ENCODE peak calls at places on chromosomes 1 and 21, in ten cellular contexts. N is PC-9, T is left lung, Z is mucosa of descending colon, V is RWPE1, U is pancreas, J is GM13976, A is fibroblast of pulmonary artery, K is progenitor cell of endocrine pancreas, Q is uterus. F is an unnamed sample.

GRCh38 chr1:54781023-54781723 is 16.9 kb upstream of the PARS2 start:
- DNase-seq in Z (no peak), K (peak), T (no peak), Q (no peak), U (no peak), N (no peak), A (no peak), J (no peak), V (no peak), F (no peak)

GRCh38 chr1:201216395-201217085 is 25.9 kb downstream of the IGFN1 start:
- DNase-seq in J (no peak), T (peak), A (no peak), Z (no peak), N (no peak), K (no peak), V (no peak), U (no peak), Q (peak), F (peak)

GRCh38 chr21:28444567-28444966 is 548.1 kb downstream of the LTN1 start:
- DNase-seq in U (no peak), J (no peak), A (peak), K (no peak), N (no peak), V (no peak), Q (peak), Z (no peak), T (no peak), F (no peak)

GRCh38 chr1:103447471-103447870 is 78.0 kb upstream of the RNPC3 start:
- DNase-seq in K (no peak), T (no peak), Z (no peak), A (no peak), U (no peak), J (no peak), V (no peak), N (no peak), Q (no peak), F (no peak)

GRCh38 chr21:41566500-41567014 is 58.6 kb upstream of the TMPRSS2 start:
- DNase-seq in Q (no peak), T (no peak), K (no peak), N (no peak), Z (peak), A (no peak), V (no peak), J (no peak), U (no peak), F (no peak)

GRCh38 chr1:159953866-159954515 is at the start of gene SLAMF9:
- DNase-seq in Q (no peak), A (peak), J (no peak), Z (no peak), K (no peak), V (peak), U (no peak), T (no peak), N (no peak), F (no peak)

GRCh38 chr1:54551891-54552290 is 3.9 kb downstream of the ACOT11 start:
- DNase-seq in V (no peak), K (no peak), J (no peak), N (no peak), A (no peak), Q (peak), U (no peak), T (no peak), Z (no peak), F (no peak)

GRCh38 chr1:243253211-243253926 is 1.7 kb downstream of the CEP170 start:
- DNase-seq in T (no peak), K (no peak), V (no peak), Z (no peak), N (no peak), Q (no peak), A (no peak), U (no peak), J (no peak), F (no peak)

GRCh38 chr1:201084171-201084766 is 28.0 kb downstream of the CACNA1S start:
- DNase-seq in J (no peak), U (no peak), K (no peak), Q (no peak), V (no peak), A (no peak), N (no peak), T (no peak), Z (no peak), F (no peak)

GRCh38 chr1:182348916-182349747 is 42.5 kb downstream of the GLUL start:
- DNase-seq in V (no peak), N (no peak), U (no peak), A (no peak), K (no peak), Z (no peak), T (no peak), J (no peak), Q (peak), F (no peak)

GRCh38 chr1:119675349-119676343 is 27.6 kb upstream of the ZNF697 start:
- DNase-seq in Z (peak), K (peak), Q (peak), J (peak), U (peak), N (peak), V (peak), T (no peak), A (peak), F (no peak)

GRCh38 chr1:217188280-217189235 is 442.3 kb downstream of the GPATCH2 start:
- DNase-seq in Z (no peak), K (no peak), J (no peak), A (peak), N (no peak), Q (no peak), V (no peak), U (no peak), T (no peak), F (no peak)

GRCh38 chr1:226619031-226619430 is 70.5 kb downstream of the STUM start:
- DNase-seq in K (no peak), T (no peak), N (no peak), U (no peak), Z (no peak), V (no peak), Q (peak), A (no peak), J (no peak), F (no peak)

GRCh38 chr21:42460391-42461184 is 35.4 kb downstream of the RSPH1 start:
- DNase-seq in K (no peak), A (no peak), J (no peak), V (no peak), T (no peak), U (no peak), Q (no peak), N (peak), Z (peak), F (no peak)

GRCh38 chr1:88774151-88774556 is 90.1 kb downstream of the PKN2 start:
- DNase-seq in Z (peak), V (peak), A (no peak), J (no peak), T (no peak), Q (no peak), U (peak), K (no peak), N (peak), F (no peak)

GRCh38 chr1:54996359-54996868 is 2.3 kb upstream of the BSND start:
- DNase-seq in K (peak), A (peak), Z (peak), N (peak), T (peak), J (peak), V (peak), Q (peak), U (peak), F (peak)

GRCh38 chr1:205600085-205600484 is 31.7 kb downstream of the ELK4 start:
- DNase-seq in V (peak), N (no peak), A (peak), U (no peak), Z (no peak), Q (no peak), J (no peak), K (no peak), T (no peak), F (no peak)

GRCh38 chr21:20968391-20968790 is 29.8 kb upstream of the NCAM2 start:
- DNase-seq in Q (no peak), V (no peak), Z (no peak), U (no peak), K (no peak), T (no peak), A (no peak), J (no peak), N (no peak), F (no peak)

GRCh38 chr1:155010211-155010918 is 7.8 kb downstream of the ZBTB7B start:
- DNase-seq in U (no peak), Q (no peak), Z (peak), N (no peak), J (no peak), V (no peak), K (no peak), A (no peak), T (no peak), F (no peak)

GRCh38 chr1:175221548-175222175 is 29.1 kb upstream of the KIAA0040 start:
- DNase-seq in A (peak), V (peak), U (peak), T (no peak), J (no peak), K (no peak), Z (peak), N (no peak), Q (peak), F (no peak)

GRCh38 chr1:220696863-220697231 is 6.7 kb downstream of the C1orf115 start:
- DNase-seq in A (peak), Z (no peak), K (no peak), V (no peak), T (no peak), Q (no peak), U (no peak), J (no peak), N (no peak), F (no peak)

GRCh38 chr1:33743221-33743998 is 120.5 kb upstream of the HMGB4 start:
- DNase-seq in N (no peak), T (no peak), Q (no peak), U (no peak), V (no peak), K (no peak), A (no peak), Z (no peak), J (no peak), F (no peak)

GRCh38 chr1:247156787-247157232 is 15.0 kb downstream of the ZNF124 start:
- DNase-seq in T (no peak), V (no peak), U (no peak), J (no peak), K (no peak), Z (no peak), Q (no peak), A (peak), N (no peak), F (no peak)

GRCh38 chr1:147723691-147724323 is 36.6 kb downstream of the GJA5 start:
- DNase-seq in U (no peak), Z (peak), K (peak), J (no peak), T (no peak), N (peak), A (peak), Q (peak), V (peak), F (no peak)

GRCh38 chr1:195761102-195761501 is 847.1 kb downstream of the KCNT2 start:
- DNase-seq in Z (no peak), N (no peak), T (no peak), Q (no peak), K (no peak), V (no peak), U (no peak), J (no peak), A (no peak), F (no peak)

GRCh38 chr1:55610203-55610602 is 395.0 kb upstream of the USP24 start:
- DNase-seq in T (no peak), K (no peak), Q (no peak), V (no peak), J (no peak), N (no peak), U (no peak), Z (peak), A (no peak), F (no peak)

GRCh38 chr1:19045898-19046889 is 89.7 kb upstream of the IFFO2 start:
- DNase-seq in Z (no peak), V (no peak), K (no peak), T (no peak), N (no peak), J (no peak), U (peak), Q (no peak), A (no peak), F (no peak)

GRCh38 chr1:9653195-9653782 is 1.8 kb downstream of the PIK3CD start:
- DNase-seq in V (no peak), N (no peak), J (no peak), Z (no peak), Q (no peak), T (no peak), U (no peak), K (no peak), A (no peak), F (no peak)

GRCh38 chr1:88608139-88608943 is 75.7 kb upstream of the PKN2 start:
- DNase-seq in Q (no peak), V (peak), A (peak), Z (peak), K (no peak), N (peak), J (peak), T (no peak), U (no peak), F (no peak)

GRCh38 chr1:116325922-116326321 is 47.1 kb upstream of the ATP1A1 start:
- DNase-seq in V (no peak), U (no peak), J (no peak), K (no peak), Q (no peak), A (no peak), N (no peak), T (no peak), Z (no peak), F (no peak)

GRCh38 chr1:243798726-243799125 is 51.3 kb downstream of the AKT3 start:
- DNase-seq in V (peak), N (peak), U (no peak), J (no peak), K (no peak), A (peak), Q (no peak), Z (no peak), T (no peak), F (no peak)

GRCh38 chr1:97505816-97506215 is 415.0 kb downstream of the DPYD start:
- DNase-seq in U (no peak), T (no peak), Z (no peak), J (no peak), N (no peak), Q (no peak), A (no peak), K (no peak), V (no peak), F (no peak)

GRCh38 chr1:229342902-229343587 is at the start of gene CCSAP:
- DNase-seq in Q (peak), J (peak), Z (peak), U (peak), T (peak), N (no peak), V (peak), K (no peak), A (peak), F (no peak)

GRCh38 chr1:119338757-119339156 is 29.8 kb upstream of the HAO2 start:
- DNase-seq in Q (no peak), V (no peak), N (no peak), A (no peak), K (no peak), Z (no peak), J (no peak), T (no peak), U (no peak), F (no peak)

GRCh38 chr1:12454406-12455391 is 163.3 kb downstream of the DHRS3 start:
- DNase-seq in Z (no peak), V (no peak), K (no peak), N (peak), U (no peak), A (no peak), T (no peak), Q (peak), J (no peak), F (no peak)

GRCh38 chr1:110068646-110069301 is 1.7 kb downstream of the ALX3 start:
- DNase-seq in J (peak), A (no peak), V (no peak), K (no peak), Q (no peak), T (no peak), U (no peak), N (no peak), Z (no peak), F (no peak)

GRCh38 chr1:153771841-153772593 is 3.2 kb upstream of the SLC27A3 start:
- DNase-seq in A (no peak), Q (peak), J (no peak), Z (no peak), N (no peak), V (no peak), T (no peak), K (peak), U (no peak), F (no peak)

GRCh38 chr21:44496900-44497550 is 41.7 kb downstream of the LRRC3 start:
- DNase-seq in V (no peak), T (no peak), A (no peak), Z (no peak), K (no peak), U (no peak), Q (no peak), N (no peak), J (no peak), F (no peak)
- TF ChIP-seq CTCF in V (no peak), T (no peak), A (no peak), Z (no peak), K (no peak), U (no peak), Q (no peak), N (no peak), J (no peak), F (no peak)

GRCh38 chr1:218475275-218475674 is 130.1 kb downstream of the TGFB2 start:
- DNase-seq in T (no peak), Z (no peak), K (no peak), A (no peak), Q (no peak), N (no peak), V (no peak), J (no peak), U (no peak), F (no peak)
- TF ChIP-seq CTCF in T (no peak), Z (no peak), K (no peak), A (no peak), Q (no peak), N (no peak), V (no peak), J (no peak), U (no peak), F (no peak)

GRCh38 chr1:107704911-107705310 is 260.1 kb downstream of the VAV3 start:
- DNase-seq in T (no peak), A (no peak), U (no peak), N (peak), Z (no peak), Q (no peak), K (no peak), J (no peak), V (no peak), F (no peak)
- TF ChIP-seq CTCF in T (no peak), A (no peak), U (no peak), N (no peak), Z (no peak), Q (no peak), K (no peak), J (no peak), V (no peak), F (no peak)

GRCh38 chr1:61076728-61077675 is 5.4 kb upstream of the NFIA start:
- DNase-seq in A (peak), K (peak), N (peak), U (peak), J (peak), T (peak), Q (peak), V (peak), Z (peak), F (peak)
- TF ChIP-seq CTCF in A (no peak), K (no peak), N (no peak), U (no peak), J (no peak), T (no peak), Q (no peak), V (no peak), Z (no peak), F (no peak)

F was measured in type B pancreatic cell.